ENCODE peak calls at places on chromosomes 1 and 21, in eight cellular contexts. J is IMR-90, H is kidney, F is T1000, T is activated T-cell treated with anti-CD3 and anti-CD28 coated beads for 1 hour, N is stomach, I is NCI-H69, A is EL. D is an unnamed sample.

GRCh38 chr1:170145691-170146676 is at the start of gene NTMT2:
- DNase-seq in J (peak), H (no peak), F (no peak), T (no peak), N (no peak), I (peak), A (no peak), D (peak)

GRCh38 chr1:43455205-43455889 is 1.6 kb upstream of the HYI start:
- DNase-seq in J (no peak), H (no peak), F (no peak), T (no peak), N (peak), I (no peak), A (no peak), D (no peak)

GRCh38 chr1:113615425-113615824 is 143.9 kb downstream of the PHTF1 start:
- DNase-seq in J (peak), H (no peak), F (no peak), T (no peak), N (no peak), I (no peak), A (peak), D (peak)

GRCh38 chr21:45379171-45379900 is 25.6 kb upstream of the COL18A1 start:
- DNase-seq in J (no peak), H (peak), F (no peak), T (no peak), N (no peak), I (no peak), A (no peak), D (no peak)

GRCh38 chr1:90561926-90562325 is 155.2 kb downstream of the BARHL2 start:
- DNase-seq in J (no peak), H (no peak), F (no peak), T (no peak), N (no peak), I (peak), A (no peak), D (no peak)

GRCh38 chr1:59492500-59492899 is 195.6 kb downstream of the FGGY start:
- DNase-seq in J (no peak), H (no peak), F (no peak), T (no peak), N (no peak), I (no peak), A (no peak), D (no peak)

GRCh38 chr1:159171688-159172501 is 480 bp downstream of the CADM3 start:
- DNase-seq in J (no peak), H (peak), F (no peak), T (no peak), N (no peak), I (peak), A (peak), D (peak)

GRCh38 chr1:28973850-28974841 is 59.8 kb downstream of the EPB41 start:
- DNase-seq in J (peak), H (no peak), F (no peak), T (no peak), N (no peak), I (no peak), A (peak), D (peak)

GRCh38 chr1:89832481-89833127 is 11.8 kb downstream of the LRRC8D start:
- DNase-seq in J (no peak), H (no peak), F (no peak), T (no peak), N (no peak), I (no peak), A (no peak), D (no peak)

GRCh38 chr1:159652506-159652905 is 61.9 kb downstream of the CRP start:
- DNase-seq in J (no peak), H (no peak), F (no peak), T (no peak), N (no peak), I (no peak), A (peak), D (peak)

D was measured in fibroblast of pulmonary artery.